ENCODE peak calls at places on chromosomes 13 and 19, in nine cellular contexts. One of them, this sample, is unnamed.

GRCh38 chr13:61777281-61777680 is 361.6 kb upstream of the PCDH20 start:
- DNase-seq in NCI-H460: no peak
- DNase-seq in osteocyte: no peak
- DNase-seq in H9: no peak
- DNase-seq in occipital lobe: no peak
- DNase-seq in stimulated activated CD4-positive, alpha-beta T cell treated with anti-CD3 and anti-CD28 coated beads, Interleukin-1b, Interleukin-23, amount 100 ng/mL, for 1 hour: no peak
- DNase-seq in kidney tubule cell: no peak
- DNase-seq in CD4-positive, alpha-beta T cell: no peak
- DNase-seq in NCI-H1092: no peak
- DNase-seq in this sample: no peak

GRCh38 chr13:113182046-113182445 is 23.6 kb downstream of the PROZ start:
- DNase-seq in kidney tubule cell: no peak
- DNase-seq in CD4-positive, alpha-beta T cell: no peak
- DNase-seq in H9: no peak
- DNase-seq in osteocyte: peak
- DNase-seq in NCI-H460: no peak
- DNase-seq in NCI-H1092: no peak
- DNase-seq in stimulated activated CD4-positive, alpha-beta T cell treated with anti-CD3 and anti-CD28 coated beads, Interleukin-1b, Interleukin-23, amount 100 ng/mL, for 1 hour: no peak
- DNase-seq in occipital lobe: no peak
- DNase-seq in this sample: no peak

GRCh38 chr19:8307400-8307964 is 676 bp downstream of the CD320 start:
- DNase-seq in NCI-H1092: peak
- DNase-seq in NCI-H460: no peak
- DNase-seq in occipital lobe: no peak
- DNase-seq in stimulated activated CD4-positive, alpha-beta T cell treated with anti-CD3 and anti-CD28 coated beads, Interleukin-1b, Interleukin-23, amount 100 ng/mL, for 1 hour: no peak
- DNase-seq in CD4-positive, alpha-beta T cell: no peak
- DNase-seq in H9: no peak
- DNase-seq in kidney tubule cell: peak
- DNase-seq in osteocyte: peak
- DNase-seq in this sample: no peak

GRCh38 chr19:7540761-7541480 is 5.4 kb downstream of the PNPLA6 start:
- DNase-seq in kidney tubule cell: peak
- DNase-seq in stimulated activated CD4-positive, alpha-beta T cell treated with anti-CD3 and anti-CD28 coated beads, Interleukin-1b, Interleukin-23, amount 100 ng/mL, for 1 hour: no peak
- DNase-seq in CD4-positive, alpha-beta T cell: no peak
- DNase-seq in NCI-H1092: no peak
- DNase-seq in H9: peak
- DNase-seq in NCI-H460: no peak
- DNase-seq in osteocyte: peak
- DNase-seq in occipital lobe: no peak
- DNase-seq in this sample: no peak

GRCh38 chr19:2034729-2035589 is 16.1 kb downstream of the MKNK2 start:
- DNase-seq in CD4-positive, alpha-beta T cell: peak
- DNase-seq in H9: peak
- DNase-seq in NCI-H1092: no peak
- DNase-seq in osteocyte: no peak
- DNase-seq in NCI-H460: no peak
- DNase-seq in occipital lobe: no peak
- DNase-seq in kidney tubule cell: peak
- DNase-seq in stimulated activated CD4-positive, alpha-beta T cell treated with anti-CD3 and anti-CD28 coated beads, Interleukin-1b, Interleukin-23, amount 100 ng/mL, for 1 hour: peak
- DNase-seq in this sample: no peak

GRCh38 chr13:32736648-32737047 is 150.4 kb downstream of the PDS5B start:
- DNase-seq in NCI-H460: no peak
- DNase-seq in CD4-positive, alpha-beta T cell: no peak
- DNase-seq in stimulated activated CD4-positive, alpha-beta T cell treated with anti-CD3 and anti-CD28 coated beads, Interleukin-1b, Interleukin-23, amount 100 ng/mL, for 1 hour: no peak
- DNase-seq in NCI-H1092: no peak
- DNase-seq in osteocyte: no peak
- DNase-seq in H9: no peak
- DNase-seq in kidney tubule cell: no peak
- DNase-seq in occipital lobe: no peak
- DNase-seq in this sample: no peak

GRCh38 chr13:99866781-99867180 is 104.8 kb downstream of the ZIC5 start:
- DNase-seq in osteocyte: no peak
- DNase-seq in kidney tubule cell: no peak
- DNase-seq in CD4-positive, alpha-beta T cell: no peak
- DNase-seq in NCI-H1092: no peak
- DNase-seq in H9: no peak
- DNase-seq in NCI-H460: no peak
- DNase-seq in occipital lobe: no peak
- DNase-seq in stimulated activated CD4-positive, alpha-beta T cell treated with anti-CD3 and anti-CD28 coated beads, Interleukin-1b, Interleukin-23, amount 100 ng/mL, for 1 hour: no peak
- DNase-seq in this sample: no peak

GRCh38 chr19:3443840-3444694 is 36.3 kb downstream of the SMIM24 start:
- DNase-seq in occipital lobe: peak
- DNase-seq in stimulated activated CD4-positive, alpha-beta T cell treated with anti-CD3 and anti-CD28 coated beads, Interleukin-1b, Interleukin-23, amount 100 ng/mL, for 1 hour: no peak
- DNase-seq in H9: peak
- DNase-seq in NCI-H460: no peak
- DNase-seq in osteocyte: no peak
- DNase-seq in kidney tubule cell: no peak
- DNase-seq in NCI-H1092: no peak
- DNase-seq in CD4-positive, alpha-beta T cell: no peak
- DNase-seq in this sample: no peak

GRCh38 chr13:96033220-96034015 is 19.8 kb downstream of the UGGT2 start:
- DNase-seq in NCI-H1092: no peak
- DNase-seq in occipital lobe: no peak
- DNase-seq in kidney tubule cell: no peak
- DNase-seq in NCI-H460: no peak
- DNase-seq in stimulated activated CD4-positive, alpha-beta T cell treated with anti-CD3 and anti-CD28 coated beads, Interleukin-1b, Interleukin-23, amount 100 ng/mL, for 1 hour: no peak
- DNase-seq in H9: no peak
- DNase-seq in CD4-positive, alpha-beta T cell: no peak
- DNase-seq in osteocyte: no peak
- DNase-seq in this sample: no peak

GRCh38 chr13:73341748-73342147 is 282.9 kb downstream of the KLF5 start:
- DNase-seq in CD4-positive, alpha-beta T cell: no peak
- DNase-seq in NCI-H1092: no peak
- DNase-seq in stimulated activated CD4-positive, alpha-beta T cell treated with anti-CD3 and anti-CD28 coated beads, Interleukin-1b, Interleukin-23, amount 100 ng/mL, for 1 hour: no peak
- DNase-seq in occipital lobe: no peak
- DNase-seq in kidney tubule cell: peak
- DNase-seq in H9: peak
- DNase-seq in osteocyte: no peak
- DNase-seq in NCI-H460: no peak
- DNase-seq in this sample: no peak

GRCh38 chr19:15353908-15354307 is 21.6 kb upstream of the BRD4 start:
- DNase-seq in stimulated activated CD4-positive, alpha-beta T cell treated with anti-CD3 and anti-CD28 coated beads, Interleukin-1b, Interleukin-23, amount 100 ng/mL, for 1 hour: no peak
- DNase-seq in occipital lobe: no peak
- DNase-seq in H9: no peak
- DNase-seq in CD4-positive, alpha-beta T cell: no peak
- DNase-seq in osteocyte: no peak
- DNase-seq in kidney tubule cell: no peak
- DNase-seq in NCI-H460: no peak
- DNase-seq in NCI-H1092: no peak
- DNase-seq in this sample: no peak

GRCh38 chr19:13098291-13099072 is 4.2 kb downstream of the LYL1 start:
- DNase-seq in occipital lobe: peak
- DNase-seq in NCI-H460: no peak
- DNase-seq in osteocyte: no peak
- DNase-seq in CD4-positive, alpha-beta T cell: no peak
- DNase-seq in NCI-H1092: no peak
- DNase-seq in stimulated activated CD4-positive, alpha-beta T cell treated with anti-CD3 and anti-CD28 coated beads, Interleukin-1b, Interleukin-23, amount 100 ng/mL, for 1 hour: no peak
- DNase-seq in kidney tubule cell: no peak
- DNase-seq in H9: peak
- DNase-seq in this sample: no peak

GRCh38 chr13:40398060-40398459 is 268.4 kb downstream of the FOXO1 start:
- DNase-seq in occipital lobe: no peak
- DNase-seq in NCI-H1092: no peak
- DNase-seq in NCI-H460: no peak
- DNase-seq in stimulated activated CD4-positive, alpha-beta T cell treated with anti-CD3 and anti-CD28 coated beads, Interleukin-1b, Interleukin-23, amount 100 ng/mL, for 1 hour: no peak
- DNase-seq in kidney tubule cell: no peak
- DNase-seq in H9: no peak
- DNase-seq in CD4-positive, alpha-beta T cell: no peak
- DNase-seq in osteocyte: no peak
- DNase-seq in this sample: no peak

GRCh38 chr13:113843864-113844556 is 19.9 kb downstream of the GAS6 start:
- DNase-seq in osteocyte: no peak
- DNase-seq in CD4-positive, alpha-beta T cell: no peak
- DNase-seq in NCI-H460: no peak
- DNase-seq in H9: no peak
- DNase-seq in occipital lobe: no peak
- DNase-seq in stimulated activated CD4-positive, alpha-beta T cell treated with anti-CD3 and anti-CD28 coated beads, Interleukin-1b, Interleukin-23, amount 100 ng/mL, for 1 hour: no peak
- DNase-seq in NCI-H1092: no peak
- DNase-seq in kidney tubule cell: no peak
- DNase-seq in this sample: no peak

GRCh38 chr13:102399791-102400618 is 1.8 kb downstream of the FGF14 start:
- DNase-seq in occipital lobe: no peak
- DNase-seq in CD4-positive, alpha-beta T cell: no peak
- DNase-seq in stimulated activated CD4-positive, alpha-beta T cell treated with anti-CD3 and anti-CD28 coated beads, Interleukin-1b, Interleukin-23, amount 100 ng/mL, for 1 hour: no peak
- DNase-seq in H9: peak
- DNase-seq in kidney tubule cell: peak
- DNase-seq in NCI-H1092: peak
- DNase-seq in NCI-H460: no peak
- DNase-seq in osteocyte: no peak
- DNase-seq in this sample: no peak

GRCh38 chr19:34402074-34402600 is 2.1 kb upstream of the PDCD2L start:
- DNase-seq in osteocyte: no peak
- DNase-seq in NCI-H1092: no peak
- DNase-seq in kidney tubule cell: no peak
- DNase-seq in stimulated activated CD4-positive, alpha-beta T cell treated with anti-CD3 and anti-CD28 coated beads, Interleukin-1b, Interleukin-23, amount 100 ng/mL, for 1 hour: no peak
- DNase-seq in occipital lobe: no peak
- DNase-seq in CD4-positive, alpha-beta T cell: no peak
- DNase-seq in H9: no peak
- DNase-seq in NCI-H460: peak
- DNase-seq in this sample: no peak

GRCh38 chr13:22271963-22272362 is 601.1 kb downstream of the FGF9 start:
- DNase-seq in occipital lobe: no peak
- DNase-seq in CD4-positive, alpha-beta T cell: no peak
- DNase-seq in NCI-H460: no peak
- DNase-seq in stimulated activated CD4-positive, alpha-beta T cell treated with anti-CD3 and anti-CD28 coated beads, Interleukin-1b, Interleukin-23, amount 100 ng/mL, for 1 hour: no peak
- DNase-seq in kidney tubule cell: no peak
- DNase-seq in osteocyte: no peak
- DNase-seq in H9: no peak
- DNase-seq in NCI-H1092: no peak
- DNase-seq in this sample: no peak

GRCh38 chr19:39113199-39113598 is 12.4 kb upstream of the PAK4 start:
- DNase-seq in osteocyte: no peak
- DNase-seq in kidney tubule cell: no peak
- DNase-seq in H9: no peak
- DNase-seq in stimulated activated CD4-positive, alpha-beta T cell treated with anti-CD3 and anti-CD28 coated beads, Interleukin-1b, Interleukin-23, amount 100 ng/mL, for 1 hour: no peak
- DNase-seq in NCI-H460: no peak
- DNase-seq in CD4-positive, alpha-beta T cell: no peak
- DNase-seq in NCI-H1092: no peak
- DNase-seq in occipital lobe: no peak
- DNase-seq in this sample: no peak

GRCh38 chr19:6743071-6743470 is 3.6 kb downstream of the TRIP10 start:
- DNase-seq in NCI-H1092: no peak
- DNase-seq in kidney tubule cell: no peak
- DNase-seq in H9: no peak
- DNase-seq in NCI-H460: no peak
- DNase-seq in occipital lobe: no peak
- DNase-seq in stimulated activated CD4-positive, alpha-beta T cell treated with anti-CD3 and anti-CD28 coated beads, Interleukin-1b, Interleukin-23, amount 100 ng/mL, for 1 hour: no peak
- DNase-seq in CD4-positive, alpha-beta T cell: no peak
- DNase-seq in osteocyte: no peak
- DNase-seq in this sample: no peak

GRCh38 chr13:44801990-44802389 is 187.3 kb downstream of the NUFIP1 start:
- DNase-seq in NCI-H1092: no peak
- DNase-seq in occipital lobe: no peak
- DNase-seq in osteocyte: no peak
- DNase-seq in stimulated activated CD4-positive, alpha-beta T cell treated with anti-CD3 and anti-CD28 coated beads, Interleukin-1b, Interleukin-23, amount 100 ng/mL, for 1 hour: no peak
- DNase-seq in H9: no peak
- DNase-seq in CD4-positive, alpha-beta T cell: no peak
- DNase-seq in kidney tubule cell: peak
- DNase-seq in NCI-H460: no peak
- DNase-seq in this sample: no peak

GRCh38 chr13:27110056-27110746 is 61.4 kb downstream of the USP12 start:
- DNase-seq in stimulated activated CD4-positive, alpha-beta T cell treated with anti-CD3 and anti-CD28 coated beads, Interleukin-1b, Interleukin-23, amount 100 ng/mL, for 1 hour: no peak
- DNase-seq in kidney tubule cell: no peak
- DNase-seq in osteocyte: no peak
- DNase-seq in NCI-H460: no peak
- DNase-seq in occipital lobe: no peak
- DNase-seq in H9: no peak
- DNase-seq in CD4-positive, alpha-beta T cell: no peak
- DNase-seq in NCI-H1092: no peak
- DNase-seq in this sample: no peak

GRCh38 chr13:71867101-71867814 is at the start of gene DACH1:
- DNase-seq in occipital lobe: peak
- DNase-seq in NCI-H1092: peak
- DNase-seq in osteocyte: no peak
- DNase-seq in CD4-positive, alpha-beta T cell: no peak
- DNase-seq in kidney tubule cell: peak
- DNase-seq in stimulated activated CD4-positive, alpha-beta T cell treated with anti-CD3 and anti-CD28 coated beads, Interleukin-1b, Interleukin-23, amount 100 ng/mL, for 1 hour: no peak
- DNase-seq in NCI-H460: peak
- DNase-seq in H9: peak
- DNase-seq in this sample: no peak

This sample was measured in activated T-helper 9 cell treated with anti-CD3 and anti-CD28 coated beads, Interleukin-2, amount 50 U/mL, for 16 hours.